ENCODE peak calls at places on chromosome 7, in four cellular contexts. One of them, this sample, is unnamed.

GRCh38 chr7:55005241-55005836 is 13.5 kb upstream of the EGFR start:
- DNase-seq in skeletal muscle cell: no peak
- DNase-seq in GM12865: no peak
- DNase-seq in SW480: no peak
- DNase-seq in this sample: no peak

GRCh38 chr7:27184342-27185012 is 555 bp downstream of the HOXA11 start:
- DNase-seq in skeletal muscle cell: no peak
- DNase-seq in GM12865: no peak
- DNase-seq in SW480: peak; percentile 75
- DNase-seq in this sample: no peak

GRCh38 chr7:68015098-68015497 is 1018.5 kb downstream of the TYW1 start:
- DNase-seq in skeletal muscle cell: no peak
- DNase-seq in GM12865: no peak
- DNase-seq in SW480: no peak
- DNase-seq in this sample: no peak

GRCh38 chr7:75968012-75968411 is 26.4 kb downstream of the TMEM120A start:
- DNase-seq in skeletal muscle cell: no peak
- DNase-seq in GM12865: no peak
- DNase-seq in SW480: no peak
- DNase-seq in this sample: no peak

GRCh38 chr7:50560865-50561351 is 4.3 kb downstream of the DDC start:
- DNase-seq in skeletal muscle cell: no peak
- DNase-seq in GM12865: no peak
- DNase-seq in SW480: no peak
- DNase-seq in this sample: no peak

GRCh38 chr7:30412810-30413504 is 65.6 kb downstream of the NOD1 start:
- DNase-seq in skeletal muscle cell: peak; percentile 49
- DNase-seq in GM12865: peak; percentile 71
- DNase-seq in SW480: peak; percentile 87
- DNase-seq in this sample: peak; percentile 40

GRCh38 chr7:55250313-55250712 is 114.8 kb upstream of the LANCL2 start:
- DNase-seq in skeletal muscle cell: no peak
- DNase-seq in GM12865: no peak
- DNase-seq in SW480: peak; percentile 61
- DNase-seq in this sample: no peak

GRCh38 chr7:127035203-127035849 is 217.4 kb downstream of the GRM8 start:
- DNase-seq in skeletal muscle cell: no peak
- DNase-seq in GM12865: no peak
- DNase-seq in SW480: no peak
- DNase-seq in this sample: no peak

GRCh38 chr7:13908667-13909382 is 80.6 kb downstream of the ETV1 start:
- DNase-seq in skeletal muscle cell: no peak
- DNase-seq in GM12865: no peak
- DNase-seq in SW480: no peak
- DNase-seq in this sample: no peak

GRCh38 chr7:116706668-116707126 is 34.7 kb downstream of the MET start:
- DNase-seq in skeletal muscle cell: no peak
- DNase-seq in GM12865: no peak
- DNase-seq in SW480: no peak
- DNase-seq in this sample: no peak

GRCh38 chr7:111865430-111865829 is 303.1 kb upstream of the IMMP2L start:
- DNase-seq in skeletal muscle cell: no peak
- DNase-seq in GM12865: no peak
- DNase-seq in SW480: no peak
- DNase-seq in this sample: no peak

GRCh38 chr7:74452748-74453320 is 872 bp upstream of the GTF2IRD1 start:
- DNase-seq in skeletal muscle cell: peak; percentile 43
- DNase-seq in GM12865: no peak
- DNase-seq in SW480: peak; percentile 91
- DNase-seq in this sample: no peak

GRCh38 chr7:158657189-158657746 is 47.3 kb downstream of the NCAPG2 start:
- DNase-seq in skeletal muscle cell: no peak
- DNase-seq in GM12865: peak; percentile 65
- DNase-seq in SW480: no peak
- DNase-seq in this sample: peak; percentile 98

GRCh38 chr7:157404845-157405481 is 68.2 kb downstream of the DNAJB6 start:
- DNase-seq in skeletal muscle cell: peak; percentile 67
- DNase-seq in GM12865: no peak
- DNase-seq in SW480: peak; percentile 91
- DNase-seq in this sample: no peak

GRCh38 chr7:117505238-117505637 is 25.4 kb downstream of the CFTR start:
- DNase-seq in skeletal muscle cell: no peak
- DNase-seq in GM12865: peak; percentile 11
- DNase-seq in SW480: no peak
- DNase-seq in this sample: no peak

GRCh38 chr7:80630611-80631010 is 7.8 kb upstream of the CD36 start:
- DNase-seq in skeletal muscle cell: peak; percentile 69
- DNase-seq in GM12865: no peak
- DNase-seq in SW480: no peak
- DNase-seq in this sample: no peak

GRCh38 chr7:154672659-154673415 is 330.1 kb downstream of the PAXIP1 start:
- DNase-seq in skeletal muscle cell: no peak
- DNase-seq in GM12865: no peak
- DNase-seq in SW480: no peak
- DNase-seq in this sample: no peak

This sample was measured in MM.1S.